ENCODE peak calls at places on chromosomes 11 and 22, in seven cellular contexts. One of them, this sample, is unnamed.

GRCh38 chr11:66277475-66278391 is at the start of gene CNIH2:
- DNase-seq in brain microvascular endothelial cell: no peak
- DNase-seq in endothelial cell: peak; percentile 66
- DNase-seq in neural crest cell: peak; percentile 48
- DNase-seq in Caco-2: peak; percentile 58
- DNase-seq in kidney: no peak
- DNase-seq in IMR-90: no peak
- DNase-seq in this sample: peak; percentile 76

GRCh38 chr22:46848227-46848626 is 85.8 kb downstream of the TBC1D22A start:
- DNase-seq in kidney: no peak
- DNase-seq in Caco-2: no peak
- DNase-seq in brain microvascular endothelial cell: peak; percentile 20
- DNase-seq in IMR-90: peak; percentile 81
- DNase-seq in endothelial cell: no peak
- DNase-seq in neural crest cell: no peak
- DNase-seq in this sample: no peak

GRCh38 chr11:69166186-69167115 is 10.7 kb downstream of the SMIM38 start:
- DNase-seq in IMR-90: peak; percentile 93
- DNase-seq in neural crest cell: no peak
- DNase-seq in kidney: no peak
- DNase-seq in brain microvascular endothelial cell: peak; percentile 84
- DNase-seq in Caco-2: no peak
- DNase-seq in endothelial cell: no peak
- DNase-seq in this sample: peak; percentile 93

GRCh38 chr22:39343259-39344045 is 6.3 kb upstream of the SYNGR1 start:
- DNase-seq in IMR-90: peak; percentile 58
- DNase-seq in endothelial cell: peak; percentile 72
- DNase-seq in kidney: no peak
- DNase-seq in brain microvascular endothelial cell: peak; percentile 54
- DNase-seq in Caco-2: peak; percentile 82
- DNase-seq in neural crest cell: peak; percentile 62
- DNase-seq in this sample: peak; percentile 69

GRCh38 chr11:44179173-44179572 is 83.7 kb downstream of the EXT2 start:
- DNase-seq in endothelial cell: no peak
- DNase-seq in Caco-2: no peak
- DNase-seq in IMR-90: peak; percentile 15
- DNase-seq in neural crest cell: no peak
- DNase-seq in kidney: no peak
- DNase-seq in brain microvascular endothelial cell: no peak
- DNase-seq in this sample: no peak

GRCh38 chr11:19753451-19754041 is 40.9 kb downstream of the NAV2 start:
- DNase-seq in neural crest cell: no peak
- DNase-seq in IMR-90: peak; percentile 38
- DNase-seq in endothelial cell: no peak
- DNase-seq in brain microvascular endothelial cell: peak; percentile 56
- DNase-seq in kidney: no peak
- DNase-seq in Caco-2: no peak
- DNase-seq in this sample: no peak

GRCh38 chr11:3087821-3088800 is 30.9 kb upstream of the CARS1 start:
- DNase-seq in kidney: peak; percentile 75
- DNase-seq in IMR-90: peak; percentile 10
- DNase-seq in brain microvascular endothelial cell: no peak
- DNase-seq in endothelial cell: no peak
- DNase-seq in neural crest cell: no peak
- DNase-seq in Caco-2: peak; percentile 34
- DNase-seq in this sample: peak; percentile 24

GRCh38 chr22:32355760-32356159 is 1.9 kb upstream of the RFPL3 start:
- DNase-seq in brain microvascular endothelial cell: no peak
- DNase-seq in endothelial cell: no peak
- DNase-seq in Caco-2: peak; percentile 59
- DNase-seq in IMR-90: no peak
- DNase-seq in neural crest cell: no peak
- DNase-seq in kidney: no peak
- DNase-seq in this sample: no peak

GRCh38 chr11:74037309-74037708 is 28.4 kb upstream of the UCP3 start:
- DNase-seq in kidney: peak; percentile 81
- DNase-seq in IMR-90: peak; percentile 49
- DNase-seq in Caco-2: no peak
- DNase-seq in neural crest cell: no peak
- DNase-seq in endothelial cell: no peak
- DNase-seq in brain microvascular endothelial cell: no peak
- DNase-seq in this sample: no peak

GRCh38 chr11:69089258-69089657 is 40.5 kb downstream of the TPCN2 start:
- DNase-seq in Caco-2: no peak
- DNase-seq in kidney: peak; percentile 66
- DNase-seq in brain microvascular endothelial cell: peak; percentile 75
- DNase-seq in neural crest cell: no peak
- DNase-seq in IMR-90: peak; percentile 89
- DNase-seq in endothelial cell: no peak
- DNase-seq in this sample: no peak

GRCh38 chr22:42561856-42562255 is 8.1 kb downstream of the SERHL2 start:
- DNase-seq in endothelial cell: no peak
- DNase-seq in neural crest cell: no peak
- DNase-seq in IMR-90: no peak
- DNase-seq in kidney: no peak
- DNase-seq in brain microvascular endothelial cell: no peak
- DNase-seq in Caco-2: no peak
- DNase-seq in this sample: no peak

GRCh38 chr22:25365491-25366261 is 146.2 kb downstream of the CRYBB2 start:
- DNase-seq in endothelial cell: peak; percentile 53
- DNase-seq in brain microvascular endothelial cell: no peak
- DNase-seq in neural crest cell: no peak
- DNase-seq in IMR-90: no peak
- DNase-seq in Caco-2: no peak
- DNase-seq in kidney: peak; percentile 79
- DNase-seq in this sample: no peak

GRCh38 chr22:38951734-38952133 is 5.7 kb upstream of the APOBEC3A start:
- DNase-seq in kidney: no peak
- DNase-seq in brain microvascular endothelial cell: no peak
- DNase-seq in neural crest cell: no peak
- DNase-seq in Caco-2: no peak
- DNase-seq in IMR-90: no peak
- DNase-seq in endothelial cell: no peak
- DNase-seq in this sample: no peak

GRCh38 chr11:112795142-112795815 is 165.9 kb upstream of the NCAM1 start:
- DNase-seq in Caco-2: peak; percentile 66
- DNase-seq in IMR-90: peak; percentile 31
- DNase-seq in brain microvascular endothelial cell: peak; percentile 12
- DNase-seq in neural crest cell: peak; percentile 22
- DNase-seq in endothelial cell: peak; percentile 63
- DNase-seq in kidney: no peak
- DNase-seq in this sample: peak; percentile 66

GRCh38 chr11:111548542-111548941 is 8.0 kb downstream of the LAYN start:
- DNase-seq in neural crest cell: no peak
- DNase-seq in kidney: no peak
- DNase-seq in endothelial cell: no peak
- DNase-seq in brain microvascular endothelial cell: no peak
- DNase-seq in Caco-2: no peak
- DNase-seq in IMR-90: peak; percentile 49
- DNase-seq in this sample: no peak

GRCh38 chr11:62242021-62242420 is at the start of gene SCGB1D2:
- DNase-seq in endothelial cell: no peak
- DNase-seq in brain microvascular endothelial cell: no peak
- DNase-seq in kidney: peak; percentile 95
- DNase-seq in Caco-2: no peak
- DNase-seq in IMR-90: no peak
- DNase-seq in neural crest cell: no peak
- DNase-seq in this sample: no peak

GRCh38 chr22:16915711-16916110 is 90.5 kb upstream of the XKR3 start:
- DNase-seq in IMR-90: no peak
- DNase-seq in kidney: no peak
- DNase-seq in Caco-2: no peak
- DNase-seq in brain microvascular endothelial cell: no peak
- DNase-seq in neural crest cell: no peak
- DNase-seq in endothelial cell: no peak
- DNase-seq in this sample: no peak

GRCh38 chr11:72350752-72351151 is 83.6 kb downstream of the CLPB start:
- DNase-seq in Caco-2: no peak
- DNase-seq in brain microvascular endothelial cell: no peak
- DNase-seq in kidney: no peak
- DNase-seq in IMR-90: peak; percentile 24
- DNase-seq in neural crest cell: no peak
- DNase-seq in endothelial cell: no peak
- DNase-seq in this sample: no peak

GRCh38 chr11:128904872-128905344 is 13.8 kb downstream of the KCNJ5 start:
- DNase-seq in neural crest cell: no peak
- DNase-seq in Caco-2: no peak
- DNase-seq in endothelial cell: no peak
- DNase-seq in IMR-90: no peak
- DNase-seq in kidney: no peak
- DNase-seq in brain microvascular endothelial cell: no peak
- DNase-seq in this sample: no peak

GRCh38 chr11:26947379-26947844 is 46.5 kb upstream of the FIBIN start:
- DNase-seq in endothelial cell: no peak
- DNase-seq in Caco-2: no peak
- DNase-seq in neural crest cell: no peak
- DNase-seq in IMR-90: peak; percentile 100
- DNase-seq in kidney: no peak
- DNase-seq in brain microvascular endothelial cell: peak; percentile 99
- DNase-seq in this sample: no peak

GRCh38 chr11:111684259-111684658 is 81.9 kb downstream of the PPP2R1B start:
- DNase-seq in kidney: no peak
- DNase-seq in Caco-2: no peak
- DNase-seq in neural crest cell: no peak
- DNase-seq in brain microvascular endothelial cell: no peak
- DNase-seq in IMR-90: no peak
- DNase-seq in endothelial cell: no peak
- DNase-seq in this sample: no peak

GRCh38 chr22:45918455-45919370 is 58.2 kb downstream of the WNT7B start:
- DNase-seq in kidney: peak; percentile 90
- DNase-seq in endothelial cell: no peak
- DNase-seq in neural crest cell: no peak
- DNase-seq in IMR-90: no peak
- DNase-seq in brain microvascular endothelial cell: no peak
- DNase-seq in Caco-2: no peak
- DNase-seq in this sample: no peak

GRCh38 chr11:67698247-67698646 is 23.8 kb upstream of the ALDH3B2 start:
- DNase-seq in IMR-90: no peak
- DNase-seq in neural crest cell: no peak
- DNase-seq in endothelial cell: no peak
- DNase-seq in Caco-2: peak; percentile 40
- DNase-seq in brain microvascular endothelial cell: peak; percentile 3
- DNase-seq in kidney: no peak
- DNase-seq in this sample: no peak
- TF ChIP-seq CTCF in IMR-90: no peak
- TF ChIP-seq CTCF in neural crest cell: no peak
- TF ChIP-seq CTCF in endothelial cell: no peak
- TF ChIP-seq CTCF in Caco-2: no peak
- TF ChIP-seq CTCF in brain microvascular endothelial cell: peak; percentile 53
- TF ChIP-seq CTCF in kidney: no peak
- TF ChIP-seq CTCF in this sample: no peak

GRCh38 chr11:32897103-32897502 is 4.5 kb downstream of the QSER1 start:
- DNase-seq in brain microvascular endothelial cell: no peak
- DNase-seq in kidney: no peak
- DNase-seq in endothelial cell: no peak
- DNase-seq in Caco-2: no peak
- DNase-seq in IMR-90: no peak
- DNase-seq in neural crest cell: no peak
- DNase-seq in this sample: no peak

GRCh38 chr11:32892355-32893090 is at the start of gene QSER1:
- DNase-seq in kidney: peak; percentile 90
- DNase-seq in Caco-2: peak; percentile 76
- DNase-seq in IMR-90: peak; percentile 41
- DNase-seq in neural crest cell: peak; percentile 56
- DNase-seq in brain microvascular endothelial cell: peak; percentile 22
- DNase-seq in endothelial cell: peak; percentile 68
- DNase-seq in this sample: peak; percentile 90

GRCh38 chr11:32893091-32893946 is 708 bp downstream of the QSER1 start:
- DNase-seq in kidney: peak; percentile 86
- DNase-seq in Caco-2: peak; percentile 65
- DNase-seq in brain microvascular endothelial cell: peak; percentile 24
- DNase-seq in neural crest cell: peak; percentile 67
- DNase-seq in IMR-90: peak; percentile 26
- DNase-seq in endothelial cell: peak; percentile 82
- DNase-seq in this sample: peak; percentile 77

GRCh38 chr11:32893947-32894827 is 1.6 kb downstream of the QSER1 start:
- DNase-seq in IMR-90: peak; percentile 82
- DNase-seq in neural crest cell: no peak
- DNase-seq in Caco-2: peak; percentile 59
- DNase-seq in kidney: no peak
- DNase-seq in endothelial cell: peak; percentile 22
- DNase-seq in brain microvascular endothelial cell: peak; percentile 70
- DNase-seq in this sample: peak; percentile 65

GRCh38 chr11:32895471-32895870 is 2.9 kb downstream of the QSER1 start:
- DNase-seq in neural crest cell: no peak
- DNase-seq in IMR-90: no peak
- DNase-seq in endothelial cell: no peak
- DNase-seq in brain microvascular endothelial cell: no peak
- DNase-seq in kidney: no peak
- DNase-seq in Caco-2: no peak
- DNase-seq in this sample: no peak
- TF ChIP-seq CTCF in neural crest cell: no peak
- TF ChIP-seq CTCF in IMR-90: no peak
- TF ChIP-seq CTCF in endothelial cell: no peak
- TF ChIP-seq CTCF in brain microvascular endothelial cell: no peak
- TF ChIP-seq CTCF in kidney: no peak
- TF ChIP-seq CTCF in Caco-2: no peak
- TF ChIP-seq CTCF in this sample: no peak

DNA sequence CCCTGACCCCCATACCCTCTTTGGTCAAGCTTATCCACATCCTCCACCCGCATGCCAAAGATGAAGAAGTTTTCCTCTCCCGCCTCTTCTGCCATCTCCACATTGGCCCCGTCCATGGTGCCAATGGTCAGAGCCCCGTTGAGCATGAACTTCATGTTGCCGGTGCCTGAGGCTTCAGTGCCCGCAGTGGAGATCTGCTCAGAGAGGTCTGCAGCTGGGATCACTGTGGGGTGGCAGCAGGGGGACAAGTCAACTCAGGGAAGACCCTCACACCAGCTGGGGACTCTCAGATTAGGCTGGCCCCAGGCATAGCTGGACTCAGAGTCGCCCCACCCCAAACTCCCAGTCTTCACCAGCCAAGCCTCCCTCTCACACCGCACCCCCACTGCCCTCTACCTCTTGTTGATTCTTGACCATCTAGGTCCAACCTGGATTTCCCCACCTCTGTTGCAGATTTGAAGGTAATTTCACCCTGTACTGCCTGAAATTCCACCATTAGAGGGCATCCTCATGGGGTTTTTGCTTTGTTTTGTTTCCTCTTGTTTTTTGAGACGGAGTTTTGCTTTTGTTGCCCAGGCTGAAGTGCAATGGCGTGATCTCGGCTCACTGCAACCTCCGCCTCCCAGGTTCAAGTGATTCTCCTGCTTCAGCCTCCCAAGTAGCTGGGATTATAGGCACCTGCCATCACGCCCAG is 6.6 kb upstream of the RASGRP2 start:
- DNase-seq in neural crest cell: no peak
- DNase-seq in brain microvascular endothelial cell: no peak
- DNase-seq in endothelial cell: no peak
- DNase-seq in kidney: peak; percentile 46
- DNase-seq in Caco-2: no peak
- DNase-seq in IMR-90: no peak
- DNase-seq in this sample: no peak
- TF ChIP-seq CTCF in neural crest cell: no peak
- TF ChIP-seq CTCF in brain microvascular endothelial cell: peak; percentile 15
- TF ChIP-seq CTCF in endothelial cell: no peak
- TF ChIP-seq CTCF in kidney: peak; percentile 7
- TF ChIP-seq CTCF in Caco-2: no peak
- TF ChIP-seq CTCF in IMR-90: no peak
- TF ChIP-seq CTCF in this sample: no peak

GRCh38 chr11:127791844-127792243 is 791.3 kb upstream of the KIRREL3 start:
- DNase-seq in neural crest cell: no peak
- DNase-seq in IMR-90: no peak
- DNase-seq in Caco-2: no peak
- DNase-seq in endothelial cell: no peak
- DNase-seq in kidney: no peak
- DNase-seq in brain microvascular endothelial cell: no peak
- DNase-seq in this sample: no peak

GRCh38 chr11:127789887-127790286 is 789.3 kb upstream of the KIRREL3 start:
- DNase-seq in Caco-2: peak; percentile 60
- DNase-seq in endothelial cell: peak; percentile 59
- DNase-seq in IMR-90: peak; percentile 1
- DNase-seq in brain microvascular endothelial cell: peak; percentile 0
- DNase-seq in kidney: no peak
- DNase-seq in neural crest cell: no peak
- DNase-seq in this sample: no peak
- TF ChIP-seq CTCF in Caco-2: peak; percentile 69
- TF ChIP-seq CTCF in endothelial cell: peak; percentile 58
- TF ChIP-seq CTCF in IMR-90: no peak
- TF ChIP-seq CTCF in brain microvascular endothelial cell: peak; percentile 65
- TF ChIP-seq CTCF in kidney: peak; percentile 19
- TF ChIP-seq CTCF in neural crest cell: peak; percentile 67
- TF ChIP-seq CTCF in this sample: no peak